ENCODE peak calls at places on chromosomes 6 and 20, in nine cellular contexts. U is endothelial cell of umbilical vein, Y is HCT116, B is transverse colon, N is tibial nerve, O is adrenal gland, S is H1, J is stomach, H is uterus. P is an unnamed sample.

GRCh38 chr20:6104493-6105188 is 18.2 kb downstream of the FERMT1 start:
- DNase-seq in B (no peak), Y (no peak), N (no peak), O (peak), S (no peak), U (no peak), H (no peak), J (no peak), P (no peak)

GRCh38 chr6:14771026-14771425 is 474.8 kb upstream of the JARID2 start:
- DNase-seq in J (no peak), B (no peak), S (no peak), N (no peak), H (no peak), Y (no peak), U (no peak), O (no peak), P (no peak)

GRCh38 chr6:148747493-148748160 is 797 bp downstream of the UST start:
- DNase-seq in N (peak), B (peak), U (peak), Y (no peak), J (peak), O (peak), S (peak), H (peak), P (no peak)

GRCh38 chr20:16444056-16444777 is 129.0 kb downstream of the KIF16B start:
- DNase-seq in J (no peak), S (no peak), B (no peak), U (no peak), O (no peak), H (no peak), Y (no peak), N (peak), P (no peak)

GRCh38 chr6:158311193-158311592 is 1.1 kb upstream of the TULP4 start:
- DNase-seq in O (no peak), U (no peak), J (no peak), S (no peak), Y (no peak), B (no peak), N (peak), H (peak), P (no peak)

GRCh38 chr6:40763001-40763400 is 175.8 kb upstream of the LRFN2 start:
- DNase-seq in O (no peak), J (peak), N (no peak), S (no peak), Y (no peak), B (peak), U (no peak), H (no peak), P (no peak)

GRCh38 chr6:169529931-169530761 is 171.7 kb downstream of the WDR27 start:
- DNase-seq in J (no peak), U (no peak), S (no peak), Y (no peak), O (no peak), H (peak), N (no peak), B (peak), P (no peak)

GRCh38 chr6:44260451-44261297 is 3.3 kb upstream of the SLC35B2 start:
- DNase-seq in J (no peak), N (no peak), H (no peak), O (no peak), B (no peak), S (no peak), U (no peak), Y (no peak), P (no peak)

DNA sequence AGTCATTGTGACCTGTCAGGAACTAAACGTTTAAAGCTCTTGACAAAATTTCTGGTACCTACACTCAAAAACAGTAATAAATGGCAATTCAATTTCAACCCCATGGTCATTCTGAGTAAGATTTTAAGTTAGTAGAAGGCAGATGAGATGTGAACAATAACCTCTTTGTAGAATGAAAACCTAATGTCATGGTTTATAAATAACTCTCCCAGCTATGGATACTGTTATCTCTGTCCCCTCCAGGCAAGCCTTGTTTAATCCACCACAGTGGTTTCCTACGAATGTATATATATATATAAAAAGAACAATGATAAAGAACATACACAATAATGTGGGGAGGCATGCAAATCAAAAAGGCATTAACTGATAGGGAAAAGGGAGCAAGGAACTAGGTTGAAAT is 173.9 kb downstream of the MBOAT1 start:
- DNase-seq in H (no peak), O (no peak), B (no peak), S (no peak), N (no peak), U (no peak), J (no peak), Y (no peak), P (no peak)
- TF ChIP-seq POLR2A in H (no peak), O (no peak), B (no peak), S (no peak), N (no peak), U (no peak), J (no peak), Y (no peak), P (no peak)

GRCh38 chr6:37983720-37984501 is 164.4 kb downstream of the ZFAND3 start:
- DNase-seq in J (no peak), O (no peak), U (no peak), N (no peak), Y (no peak), H (no peak), B (no peak), S (no peak), P (no peak)
- H3K27ac ChIP-seq in J (no peak), O (no peak), U (no peak), N (no peak), Y (no peak), H (no peak), B (no peak), S (no peak), P (no peak)

GRCh38 chr6:161422710-161423109 is 148.8 kb upstream of the AGPAT4 start:
- DNase-seq in J (no peak), N (no peak), H (no peak), S (no peak), O (peak), U (no peak), B (no peak), Y (no peak), P (no peak)

GRCh38 chr6:161414800-161415199 is 140.9 kb upstream of the AGPAT4 start:
- DNase-seq in O (no peak), H (no peak), N (no peak), J (no peak), Y (no peak), U (no peak), B (no peak), S (no peak), P (no peak)

GRCh38 chr6:161415302-161415855 is 141.5 kb upstream of the AGPAT4 start:
- DNase-seq in U (no peak), Y (no peak), J (no peak), O (no peak), S (no peak), H (no peak), B (no peak), N (no peak), P (no peak)

GRCh38 chr6:161417712-161418457 is 144.0 kb upstream of the AGPAT4 start:
- DNase-seq in H (no peak), S (no peak), Y (no peak), N (peak), O (no peak), B (no peak), J (no peak), U (no peak), P (no peak)

DNA sequence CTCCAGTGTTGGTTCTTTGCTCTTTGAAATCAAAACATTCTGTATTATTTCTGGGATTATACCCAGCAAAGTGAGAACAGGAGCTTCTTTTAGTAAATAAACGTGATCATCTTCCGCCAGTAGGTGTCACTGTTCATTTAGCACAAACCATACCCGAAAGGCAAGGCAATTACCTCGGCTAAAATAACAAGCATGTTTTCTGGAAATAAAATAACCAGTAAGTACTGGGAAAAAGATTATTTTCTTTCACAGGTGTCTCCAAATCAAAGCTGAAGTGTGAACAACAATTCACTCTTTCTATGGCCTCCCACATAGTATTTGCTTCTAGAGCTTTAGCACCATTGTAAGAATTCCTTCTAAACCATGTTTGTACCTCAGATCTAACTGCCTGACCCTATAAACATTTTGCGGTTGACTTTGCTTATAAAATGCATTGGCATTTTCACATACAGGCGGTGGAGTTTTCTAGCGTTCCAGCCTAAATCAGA is 144.6 kb upstream of the AGPAT4 start:
- DNase-seq in O (peak), B (peak), U (peak), H (peak), N (peak), J (no peak), Y (peak), S (no peak), P (no peak)
- TF ChIP-seq CTCF in O (peak), B (peak), U (peak), H (peak), N (peak), J (no peak), Y (peak), S (peak), P (peak)

GRCh38 chr20:23050847-23051627 is 1.6 kb upstream of the THBD start:
- DNase-seq in N (peak), O (peak), S (peak), B (peak), J (peak), H (peak), U (peak), Y (peak), P (no peak)
- TF ChIP-seq POLR2A in N (peak), O (no peak), S (no peak), B (no peak), J (no peak), H (no peak), U (peak), Y (no peak), P (no peak)

GRCh38 chr20:25279403-25279802 is 31.5 kb downstream of the PYGB start:
- DNase-seq in J (no peak), B (peak), Y (no peak), S (no peak), H (peak), N (no peak), O (peak), U (no peak), P (no peak)
- H3K27ac ChIP-seq in J (peak), B (peak), Y (no peak), S (no peak), H (no peak), N (no peak), O (no peak), U (no peak), P (no peak)

GRCh38 chr20:34894723-34895122 is 18.3 kb downstream of the ACSS2 start:
- DNase-seq in U (no peak), H (no peak), B (no peak), J (no peak), S (no peak), N (no peak), Y (no peak), O (no peak), P (no peak)

GRCh38 chr20:34895465-34895864 is 19.1 kb downstream of the ACSS2 start:
- DNase-seq in H (no peak), Y (no peak), N (no peak), B (no peak), U (no peak), J (no peak), S (no peak), O (no peak), P (no peak)

GRCh38 chr20:34891166-34892062 is 15.0 kb downstream of the ACSS2 start:
- DNase-seq in J (no peak), B (no peak), U (no peak), N (no peak), Y (peak), S (no peak), O (no peak), H (no peak), P (no peak)

GRCh38 chr20:34896086-34896551 is 19.7 kb downstream of the ACSS2 start:
- DNase-seq in J (no peak), Y (no peak), N (no peak), U (no peak), S (no peak), B (no peak), O (no peak), H (no peak), P (no peak)

GRCh38 chr20:34892671-34893070 is 16.3 kb downstream of the ACSS2 start:
- DNase-seq in B (no peak), Y (no peak), U (no peak), N (no peak), H (no peak), S (no peak), O (no peak), J (no peak), P (no peak)
- TF ChIP-seq CTCF in B (no peak), Y (no peak), U (no peak), N (no peak), H (no peak), S (no peak), O (no peak), J (no peak), P (no peak)

GRCh38 chr6:159790149-159790946 is at the start of gene MRPL18:
- DNase-seq in N (peak), O (peak), Y (peak), B (peak), H (peak), U (peak), S (peak), J (peak), P (no peak)
- TF ChIP-seq POLR2A in N (peak), O (peak), Y (peak), B (peak), H (peak), U (peak), S (peak), J (no peak), P (no peak)

GRCh38 chr20:18805881-18806280 is 7.7 kb upstream of the SCP2D1 start:
- DNase-seq in O (no peak), S (no peak), N (no peak), Y (no peak), J (no peak), H (no peak), B (no peak), U (no peak), P (no peak)
- H3K27ac ChIP-seq in O (no peak), S (no peak), N (no peak), Y (no peak), J (no peak), H (no peak), B (no peak), U (no peak), P (no peak)